ENCODE peak calls at places on chromosome 4, in four cellular contexts. K is small intestine, M is neural progenitor cell, Y is testis. Z is an unnamed sample.

GRCh38 chr4:148390311-148390710 is 51.9 kb downstream of the NR3C2 start:
- DNase-seq in K (no peak), M (no peak), Y (no peak), Z (no peak)

GRCh38 chr4:72531322-72531721 is 37.7 kb downstream of the ADAMTS3 start:
- DNase-seq in K (no peak), M (no peak), Y (no peak), Z (no peak)

GRCh38 chr4:145679520-145679919 is 426 bp upstream of the C4orf51 start:
- DNase-seq in K (peak; percentile 43), M (no peak), Y (no peak), Z (peak; percentile 32)

GRCh38 chr4:21452931-21453330 is 495.6 kb downstream of the KCNIP4 start:
- DNase-seq in K (no peak), M (no peak), Y (no peak), Z (no peak)

GRCh38 chr4:78145622-78146021 is 88.5 kb downstream of the FRAS1 start:
- DNase-seq in K (no peak), M (no peak), Y (no peak), Z (no peak)

GRCh38 chr4:105146286-105147219 is at the start of gene TET2:
- DNase-seq in K (peak; percentile 79), M (peak; percentile 79), Y (peak; percentile 84), Z (peak; percentile 80)

GRCh38 chr4:147707892-147708672 is 23.8 kb upstream of the ARHGAP10 start:
- DNase-seq in K (peak; percentile 72), M (peak; percentile 63), Y (peak; percentile 82), Z (peak; percentile 63)

GRCh38 chr4:8015512-8015911 is 75.9 kb upstream of the AFAP1 start:
- DNase-seq in K (no peak), M (no peak), Y (peak; percentile 21), Z (no peak)

GRCh38 chr4:86036729-86037128 is 323.1 kb downstream of the MAPK10 start:
- DNase-seq in K (no peak), M (no peak), Y (no peak), Z (no peak)

GRCh38 chr4:7423391-7423790 is 11.3 kb downstream of the PSAPL1 start:
- DNase-seq in K (no peak), M (no peak), Y (no peak), Z (peak; percentile 5)

GRCh38 chr4:128168701-128169100 is 107.6 kb downstream of the LARP1B start:
- DNase-seq in K (no peak), M (no peak), Y (no peak), Z (no peak)

GRCh38 chr4:22842360-22842759 is 149.6 kb downstream of the GBA3 start:
- DNase-seq in K (no peak), M (peak; percentile 76), Y (no peak), Z (no peak)

GRCh38 chr4:145716200-145716599 is 36.3 kb downstream of the C4orf51 start:
- DNase-seq in K (no peak), M (no peak), Y (no peak), Z (no peak)

GRCh38 chr4:85784348-85784747 is 309.4 kb downstream of the ARHGAP24 start:
- DNase-seq in K (no peak), M (peak; percentile 14), Y (no peak), Z (no peak)

GRCh38 chr4:7430368-7430964 is 4.3 kb downstream of the PSAPL1 start:
- DNase-seq in K (no peak), M (peak; percentile 49), Y (peak; percentile 12), Z (peak; percentile 2)

GRCh38 chr4:26113339-26113940 is 199.4 kb downstream of the SMIM20 start:
- DNase-seq in K (no peak), M (no peak), Y (no peak), Z (no peak)

GRCh38 chr4:107035711-107036601 is at the start of gene DKK2:
- DNase-seq in K (peak; percentile 1), M (peak; percentile 66), Y (no peak), Z (peak; percentile 28)

GRCh38 chr4:108762559-108763225 is at the start of gene ETNPPL:
- DNase-seq in K (peak; percentile 60), M (peak; percentile 85), Y (peak; percentile 27), Z (peak; percentile 59)

GRCh38 chr4:115279300-115279699 is 165.9 kb upstream of the NDST4 start:
- DNase-seq in K (no peak), M (no peak), Y (no peak), Z (no peak)

GRCh38 chr4:86661006-86661405 is 66.9 kb downstream of the PTPN13 start:
- DNase-seq in K (no peak), M (no peak), Y (no peak), Z (no peak)

GRCh38 chr4:153518637-153519384 is 52.7 kb downstream of the TMEM131L start:
- DNase-seq in K (peak; percentile 62), M (no peak), Y (no peak), Z (no peak)

GRCh38 chr4:24471623-24472510 is 112.5 kb downstream of the DHX15 start:
- DNase-seq in K (no peak), M (peak; percentile 61), Y (peak; percentile 18), Z (peak; percentile 18)

GRCh38 chr4:185656467-185656890 is 121.2 kb upstream of the PDLIM3 start:
- DNase-seq in K (no peak), M (peak; percentile 49), Y (no peak), Z (no peak)

GRCh38 chr4:76950052-76950845 is 697 bp downstream of the SEPTIN11 start:
- DNase-seq in K (peak; percentile 87), M (peak; percentile 70), Y (peak; percentile 50), Z (peak; percentile 54)

GRCh38 chr4:173522874-173523395 is 7.1 kb downstream of the HAND2 start:
- DNase-seq in K (no peak), M (no peak), Y (no peak), Z (no peak)

GRCh38 chr4:141416677-141417363 is 196.1 kb downstream of the ZNF330 start:
- DNase-seq in K (no peak), M (no peak), Y (no peak), Z (no peak)

GRCh38 chr4:21097865-21098264 is 397.6 kb downstream of the PACRGL start:
- DNase-seq in K (no peak), M (no peak), Y (no peak), Z (no peak)

GRCh38 chr4:113603926-113604325 is 157.6 kb downstream of the CAMK2D start:
- DNase-seq in K (no peak), M (no peak), Y (no peak), Z (no peak)

GRCh38 chr4:113607998-113608397 is 153.5 kb downstream of the CAMK2D start:
- DNase-seq in K (no peak), M (no peak), Y (no peak), Z (no peak)

GRCh38 chr4:113610542-113610941 is 151.0 kb downstream of the CAMK2D start:
- DNase-seq in K (no peak), M (no peak), Y (no peak), Z (no peak)

GRCh38 chr4:113604955-113605354 is 156.6 kb downstream of the CAMK2D start:
- DNase-seq in K (no peak), M (no peak), Y (no peak), Z (no peak)

DNA sequence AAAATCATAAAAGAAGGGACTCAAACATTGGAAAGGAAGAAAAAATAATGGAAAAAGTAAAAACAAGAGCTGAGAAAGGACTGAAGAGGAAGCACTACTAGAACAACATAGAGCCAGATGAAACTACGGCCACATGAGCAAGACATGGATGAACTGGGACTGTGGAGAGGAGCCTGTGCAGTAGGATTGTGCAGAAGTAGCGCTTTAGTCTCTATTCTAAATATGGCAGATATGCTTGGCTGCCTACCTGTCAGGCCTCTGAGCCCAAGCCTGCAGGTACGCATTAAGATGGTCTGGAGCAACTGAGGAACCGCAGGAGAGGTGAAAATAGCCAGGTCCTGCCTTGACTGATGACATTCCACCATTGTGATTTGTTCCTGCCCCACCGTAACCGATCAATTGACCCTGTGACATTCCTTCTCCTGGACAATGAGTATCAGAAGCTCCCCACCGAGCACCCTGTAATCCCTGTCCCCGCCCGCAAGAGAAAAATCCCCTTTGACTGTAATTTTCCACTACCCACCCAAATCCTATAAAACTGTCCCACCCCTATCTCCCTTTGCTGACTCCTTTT is 154.3 kb downstream of the CAMK2D start:
- DNase-seq in K (no peak), M (peak; percentile 14), Y (no peak), Z (no peak)
- H3K4me3 ChIP-seq in K (no peak overlapping the region), M (no peak overlapping the region), Y (no peak overlapping the region), Z (no peak overlapping the region)

DNA sequence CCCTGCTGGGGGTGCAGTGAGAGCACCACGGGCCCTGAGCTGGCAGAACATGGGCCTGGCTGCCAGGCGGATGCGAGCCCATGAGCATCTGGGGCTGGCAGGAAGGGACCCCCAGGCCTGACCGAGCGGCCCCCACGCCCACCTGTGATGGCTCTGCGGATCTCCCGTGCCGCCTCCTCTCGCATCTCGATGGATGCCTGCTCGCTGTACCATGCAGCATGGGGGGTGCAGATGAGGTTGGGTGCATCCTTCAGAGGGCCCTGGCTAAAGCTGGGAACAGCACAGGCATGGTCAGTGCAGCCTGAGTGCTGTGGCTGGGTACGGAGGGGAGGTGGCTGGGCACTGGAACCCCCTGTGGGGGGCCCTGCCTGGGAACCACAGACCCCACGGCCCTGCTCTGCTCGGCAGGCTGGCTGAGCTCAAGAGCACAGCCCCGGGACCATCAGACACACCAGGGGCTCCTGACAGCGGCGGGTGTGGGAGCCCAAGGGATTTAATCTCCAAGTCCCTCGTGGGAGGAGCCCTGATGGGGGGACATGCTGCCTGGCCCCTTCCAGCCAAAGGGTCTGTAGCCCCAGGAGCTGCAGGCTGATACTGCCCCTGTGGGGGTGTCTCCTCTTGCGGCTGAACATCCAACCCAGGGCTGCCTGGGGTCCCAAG is 35.5 kb downstream of the CTBP1 start:
- DNase-seq in K (no peak), M (no peak), Y (no peak), Z (no peak)
- H3K36me3 ChIP-seq in K (peaks cover 16% of the 10 kb centered on the region), M (no peaks in the 10 kb centered on the region), Y (no peaks in the 10 kb centered on the region), Z (peaks cover 80% of the 10 kb centered on the region)

DNA sequence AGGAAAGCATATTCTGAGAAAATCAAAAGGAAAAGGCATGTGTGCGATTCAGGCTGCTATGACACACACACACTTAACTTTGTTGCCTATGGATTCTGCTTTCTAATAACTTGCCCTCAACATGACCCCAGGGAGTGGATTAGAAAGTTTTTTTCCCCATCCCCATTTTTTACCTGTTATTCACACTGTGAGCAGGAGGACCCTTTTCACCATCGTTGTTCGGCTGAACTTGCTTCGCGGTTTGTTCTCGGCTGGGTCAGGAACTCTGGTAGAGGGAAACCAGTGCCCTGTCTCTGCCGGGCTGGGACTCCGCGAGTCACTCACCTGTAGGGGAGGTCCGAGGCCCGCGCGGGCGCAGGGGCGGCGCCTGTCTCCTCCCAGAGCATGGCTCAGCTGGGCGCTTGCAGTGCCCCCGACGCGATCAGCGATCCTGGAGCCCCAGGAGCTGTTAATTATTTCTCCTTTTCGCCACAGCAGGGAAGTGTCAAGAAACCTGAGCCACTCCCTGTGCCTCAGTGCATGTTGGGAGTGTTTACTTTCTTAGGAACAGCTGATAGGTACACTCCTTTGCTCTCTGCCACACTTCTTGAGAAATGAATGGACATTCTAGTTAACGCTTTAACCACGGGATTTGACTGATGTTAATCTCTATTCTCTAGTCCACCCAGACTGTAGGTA is at the start of gene RASSF6:
- DNase-seq in K (peak; percentile 97), M (peak; percentile 73), Y (no peak), Z (peak; percentile 66)
- H3K4me3 ChIP-seq in K (peak within 1 kb of the TSS; percentile 57), M (peak within 1 kb of the TSS; percentile 44), Y (peak within 1 kb of the TSS; percentile 56), Z (peak within 1 kb of the TSS; percentile 41)

GRCh38 chr4:56995525-56995924 is 16.8 kb downstream of the POLR2B start:
- DNase-seq in K (peak; percentile 3), M (no peak), Y (peak; percentile 89), Z (no peak)

GRCh38 chr4:56999751-57000150 is 21.1 kb downstream of the POLR2B start:
- DNase-seq in K (no peak), M (no peak), Y (no peak), Z (no peak)
- H3K36me3 ChIP-seq in K (peaks cover 13% of the 10 kb centered on the region), M (peaks cover 7% of the 10 kb centered on the region), Y (no peaks in the 10 kb centered on the region), Z (peaks cover 66% of the 10 kb centered on the region)

DNA sequence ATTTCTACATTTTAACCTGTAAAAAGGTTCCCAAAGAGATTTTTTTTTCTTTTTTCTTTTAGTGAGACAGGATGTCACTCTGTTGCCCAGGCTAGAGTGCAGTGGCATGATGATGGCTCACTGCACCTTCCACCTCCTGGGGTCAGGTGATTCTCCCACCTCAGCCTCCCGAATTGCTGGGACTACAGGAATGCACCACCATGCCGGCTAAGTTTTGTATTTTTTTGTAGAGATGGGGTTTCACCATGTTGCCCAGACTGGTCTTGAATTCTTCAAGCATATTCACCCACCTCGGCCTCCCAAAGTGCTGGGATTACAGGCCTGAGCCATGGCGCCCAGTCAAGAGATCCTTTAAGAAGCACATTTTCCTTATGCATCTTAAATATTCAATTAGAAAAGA is 12.6 kb downstream of the RHOH start:
- DNase-seq in K (no peak), M (no peak), Y (no peak), Z (no peak)
- H3K4me3 ChIP-seq in K (no peak overlapping the region), M (no peak overlapping the region), Y (no peak overlapping the region), Z (no peak overlapping the region)

Z was measured in WERI-Rb-1.